ENCODE peak calls at places on chromosomes 2 and 18, in ten cellular contexts. Z, G, H, D, T, U, Q, M, I and L are unnamed samples.

GRCh38 chr2:234047361-234047760 is 3.1 kb upstream of the SPP2 start:
- DNase-seq in T (no peak), Z (no peak), I (no peak), M (no peak), H (no peak), Q (peak), D (no peak), G (no peak), U (no peak), L (no peak)

GRCh38 chr18:76592981-76593381 is 97.9 kb upstream of the ZNF516 start:
- DNase-seq in U (no peak), D (no peak), I (no peak), M (peak), Z (no peak), H (no peak), Q (peak), G (peak), T (no peak), L (no peak)

GRCh38 chr2:99715956-99716355 is 226.1 kb upstream of the REV1 start:
- DNase-seq in Q (no peak), T (no peak), D (no peak), I (no peak), U (no peak), G (peak), H (no peak), M (no peak), Z (no peak), L (no peak)

GRCh38 chr2:88159955-88160415 is 10.2 kb upstream of the THNSL2 start:
- DNase-seq in T (no peak), D (peak), M (peak), G (peak), Z (peak), U (peak), H (peak), I (no peak), Q (peak), L (peak)

GRCh38 chr2:88831792-88832248 is 140.3 kb downstream of the RPIA start:
- DNase-seq in Z (no peak), D (peak), U (no peak), Q (peak), I (peak), H (no peak), G (peak), T (no peak), M (no peak), L (no peak)

GRCh38 chr2:174792309-174793025 is 28.2 kb upstream of the CHRNA1 start:
- DNase-seq in D (no peak), U (no peak), T (no peak), Q (no peak), H (no peak), G (no peak), I (no peak), Z (no peak), M (no peak), L (no peak)

GRCh38 chr2:71358931-71359671 is 27.5 kb downstream of the ZNF638 start:
- DNase-seq in Q (peak), T (no peak), G (peak), U (no peak), H (no peak), M (no peak), Z (no peak), I (no peak), D (no peak), L (no peak)

GRCh38 chr2:219510512-219511135 is 3.7 kb upstream of the ASIC4 start:
- DNase-seq in U (no peak), G (no peak), H (no peak), D (no peak), I (no peak), Z (peak), M (no peak), T (no peak), Q (no peak), L (no peak)

GRCh38 chr2:109131777-109132176 is 2.8 kb downstream of the SH3RF3 start:
- DNase-seq in M (no peak), T (no peak), G (peak), I (no peak), D (no peak), U (no peak), H (no peak), Q (no peak), Z (no peak), L (no peak)

GRCh38 chr2:1688161-1688560 is 56.2 kb downstream of the PXDN start:
- DNase-seq in Z (no peak), T (no peak), U (no peak), G (no peak), M (no peak), I (no peak), D (no peak), H (no peak), Q (no peak), L (no peak)

GRCh38 chr2:10566021-10566420 is 117.9 kb upstream of the ODC1 start:
- DNase-seq in I (no peak), T (no peak), D (no peak), G (no peak), Z (no peak), U (no peak), M (no peak), H (no peak), Q (peak), L (no peak)

GRCh38 chr2:192899466-192899865 is 704.7 kb upstream of the TMEFF2 start:
- DNase-seq in T (no peak), U (no peak), I (no peak), M (no peak), Z (no peak), D (no peak), Q (no peak), G (no peak), H (no peak), L (no peak)

GRCh38 chr2:162308747-162309503 is 9.6 kb downstream of the IFIH1 start:
- DNase-seq in U (no peak), G (no peak), Z (no peak), I (no peak), M (no peak), Q (no peak), T (no peak), D (no peak), H (no peak), L (peak)

GRCh38 chr2:143284087-143284675 is 155.0 kb downstream of the ARHGAP15 start:
- DNase-seq in M (peak), T (no peak), G (peak), D (peak), Z (no peak), I (no peak), Q (peak), U (no peak), H (no peak), L (no peak)

GRCh38 chr2:49861821-49862220 is 707.5 kb upstream of the FSHR start:
- DNase-seq in D (no peak), U (no peak), Q (no peak), T (no peak), Z (no peak), I (no peak), G (no peak), M (no peak), H (no peak), L (no peak)

GRCh38 chr18:23784811-23785245 is 95.6 kb downstream of the LAMA3 start:
- DNase-seq in D (no peak), I (no peak), H (no peak), G (peak), Z (peak), T (no peak), M (no peak), Q (peak), U (no peak), L (peak)

GRCh38 chr2:19933351-19933981 is 31.7 kb upstream of the TTC32 start:
- DNase-seq in D (no peak), H (no peak), Q (peak), M (no peak), U (no peak), T (no peak), G (peak), Z (no peak), I (no peak), L (peak)

GRCh38 chr2:27494284-27494943 is 586 bp downstream of the FNDC4 start:
- DNase-seq in Q (peak), M (peak), D (no peak), T (peak), I (peak), Z (no peak), G (peak), U (no peak), H (no peak), L (no peak)

GRCh38 chr2:232504438-232504837 is 15.8 kb upstream of the PRSS56 start:
- DNase-seq in T (no peak), Q (no peak), H (no peak), M (no peak), D (no peak), U (no peak), G (no peak), Z (no peak), I (no peak), L (no peak)

GRCh38 chr2:144443837-144444236 is 76.1 kb downstream of the ZEB2 start:
- DNase-seq in G (no peak), M (no peak), I (no peak), U (no peak), Z (no peak), D (no peak), H (no peak), T (no peak), Q (no peak), L (no peak)

GRCh38 chr2:144447535-144447934 is 72.4 kb downstream of the ZEB2 start:
- DNase-seq in Q (no peak), I (no peak), G (no peak), T (no peak), Z (no peak), H (no peak), D (no peak), M (no peak), U (no peak), L (no peak)

GRCh38 chr2:144446136-144446535 is 73.8 kb downstream of the ZEB2 start:
- DNase-seq in Z (no peak), D (no peak), G (no peak), H (no peak), I (no peak), Q (no peak), T (no peak), U (no peak), M (no peak), L (no peak)

GRCh38 chr2:144444418-144444817 is 75.5 kb downstream of the ZEB2 start:
- DNase-seq in M (no peak), D (no peak), U (no peak), Q (no peak), T (no peak), G (no peak), I (no peak), Z (no peak), H (no peak), L (no peak)

GRCh38 chr2:144445196-144445595 is 74.7 kb downstream of the ZEB2 start:
- DNase-seq in I (no peak), Z (no peak), G (no peak), Q (no peak), H (no peak), M (no peak), T (no peak), U (no peak), D (no peak), L (no peak)
- H3K27ac ChIP-seq in I (peak), Z (no peak), G (no peak), Q (no peak), H (no peak), M (no peak), T (no peak), U (no peak), D (no peak), L (no peak)

GRCh38 chr2:182716665-182716990 is 571 bp downstream of the DNAJC10 start:
- DNase-seq in M (peak), H (no peak), Z (peak), I (no peak), G (no peak), Q (no peak), U (no peak), T (no peak), D (no peak), L (no peak)
- H3K27ac ChIP-seq in M (peak), H (peak), Z (peak), I (peak), G (peak), Q (peak), U (peak), T (peak), D (peak), L (peak)

DNA sequence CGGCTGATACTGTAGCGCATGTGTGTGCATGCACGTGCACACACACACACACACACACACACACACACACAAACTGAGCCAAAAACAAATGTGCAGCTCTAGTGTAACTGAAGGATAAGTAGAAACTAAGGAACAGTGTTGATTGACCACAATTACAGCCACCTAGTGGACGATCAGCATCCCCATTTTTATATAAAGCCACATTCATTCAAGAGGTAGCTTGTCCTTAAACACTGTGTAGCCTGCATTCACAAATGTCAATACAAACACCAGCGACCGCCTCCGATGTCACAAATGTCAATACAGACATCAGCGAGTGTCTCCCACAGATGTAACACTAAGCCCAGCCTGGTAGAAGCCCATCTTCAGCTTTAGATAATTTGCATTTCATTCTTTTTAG is 167.4 kb downstream of the PTGR3 start:
- DNase-seq in H (no peak), U (no peak), Q (peak), M (no peak), D (no peak), I (no peak), Z (no peak), G (peak), T (no peak), L (no peak)
- H3K27ac ChIP-seq in H (no peak), U (no peak), Q (no peak), M (no peak), D (no peak), I (no peak), Z (no peak), G (no peak), T (no peak), L (no peak)

GRCh38 chr18:10332452-10332851 is 122.0 kb upstream of the APCDD1 start:
- DNase-seq in M (no peak), Z (no peak), U (no peak), I (no peak), D (no peak), H (no peak), T (no peak), Q (no peak), G (no peak), L (no peak)

GRCh38 chr18:10329116-10329515 is 125.3 kb upstream of the APCDD1 start:
- DNase-seq in I (no peak), D (no peak), U (no peak), Z (no peak), Q (peak), T (no peak), H (no peak), G (no peak), M (no peak), L (no peak)

GRCh38 chr18:10330428-10330827 is 124.0 kb upstream of the APCDD1 start:
- DNase-seq in M (no peak), I (no peak), Q (no peak), D (no peak), G (no peak), U (no peak), H (no peak), T (no peak), Z (no peak), L (no peak)
- H3K27ac ChIP-seq in M (no peak), I (no peak), Q (no peak), D (no peak), G (no peak), U (no peak), H (no peak), T (no peak), Z (no peak), L (no peak)

DNA sequence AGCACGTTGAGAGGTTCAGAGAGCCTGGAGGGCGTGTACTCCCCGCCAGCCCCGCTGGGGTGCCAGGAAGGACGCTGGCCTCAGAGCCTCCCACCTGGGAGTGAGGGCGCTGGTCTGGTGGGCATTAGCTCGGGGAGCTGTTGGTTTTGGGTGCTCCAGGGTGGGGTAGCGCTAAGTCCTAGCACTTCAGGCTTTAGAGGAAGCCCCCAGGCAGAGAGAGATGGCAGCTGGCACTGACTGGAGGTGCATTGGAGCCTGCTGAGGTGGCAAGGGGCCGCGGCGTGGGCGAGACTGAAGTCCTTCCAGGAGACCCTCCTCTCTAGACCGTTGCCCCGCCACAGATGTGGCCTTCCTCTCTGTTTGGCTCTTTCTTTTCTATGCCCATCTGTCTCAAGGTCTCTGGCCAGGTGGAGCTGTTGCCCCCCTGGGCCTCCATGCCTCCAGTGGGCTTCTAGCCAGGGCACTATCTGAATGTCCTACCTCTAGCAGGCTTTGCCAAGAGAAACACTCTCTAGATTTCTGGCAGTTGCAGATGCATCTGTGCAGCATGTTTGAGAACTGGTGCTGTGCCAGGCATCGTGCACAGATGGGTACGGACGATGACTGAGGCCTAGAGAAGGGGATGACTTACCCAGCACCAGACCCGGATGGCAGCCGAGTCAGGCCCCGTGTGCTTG is 6.6 kb downstream of the CAPN10 start:
- DNase-seq in I (peak), G (no peak), Q (no peak), Z (peak), D (no peak), T (no peak), U (no peak), H (no peak), M (no peak), L (no peak)
- H3K27ac ChIP-seq in I (peak), G (no peak), Q (no peak), Z (peak), D (no peak), T (no peak), U (no peak), H (no peak), M (no peak), L (no peak)

GRCh38 chr2:64681479-64681967 is 27.8 kb upstream of the SERTAD2 start:
- DNase-seq in H (no peak), T (no peak), M (no peak), U (no peak), Q (no peak), Z (no peak), G (no peak), I (no peak), D (peak), L (no peak)
- H3K27ac ChIP-seq in H (no peak), T (no peak), M (no peak), U (no peak), Q (no peak), Z (no peak), G (no peak), I (no peak), D (no peak), L (no peak)

GRCh38 chr2:155431004-155431507 is 732.6 kb downstream of the KCNJ3 start:
- DNase-seq in H (no peak), M (no peak), D (no peak), T (no peak), G (no peak), U (no peak), Z (no peak), I (no peak), Q (no peak), L (no peak)
- H3K27ac ChIP-seq in H (no peak), M (no peak), D (no peak), T (no peak), G (no peak), U (no peak), Z (no peak), I (no peak), Q (no peak), L (no peak)

GRCh38 chr2:270861-271260 is 6.1 kb downstream of the ACP1 start:
- DNase-seq in Q (no peak), M (no peak), Z (no peak), T (no peak), U (no peak), D (no peak), G (no peak), H (no peak), I (no peak), L (no peak)
- H3K27ac ChIP-seq in Q (no peak), M (no peak), Z (no peak), T (no peak), U (no peak), D (no peak), G (no peak), H (no peak), I (no peak), L (no peak)